ENCODE peak calls at places on chromosomes 4 and X, in six cellular contexts. One of them, this sample, is unnamed.

GRCh38 chr4:175927121-175927520 is 115.1 kb upstream of the GPM6A start:
- DNase-seq in cardiac muscle cell: no peak
- DNase-seq in NCI-H446: no peak
- DNase-seq in epithelial cell of esophagus: peak; percentile 75
- DNase-seq in occipital lobe: no peak
- DNase-seq in cardiac septum: no peak
- DNase-seq in this sample: no peak

GRCh38 chr4:140673729-140674128 is 82.5 kb downstream of the TBC1D9 start:
- DNase-seq in epithelial cell of esophagus: no peak
- DNase-seq in NCI-H446: peak; percentile 2
- DNase-seq in cardiac septum: no peak
- DNase-seq in occipital lobe: no peak
- DNase-seq in cardiac muscle cell: no peak
- DNase-seq in this sample: no peak

GRCh38 chr4:6225469-6225868 is 25.1 kb upstream of the JAKMIP1 start:
- DNase-seq in epithelial cell of esophagus: peak; percentile 10
- DNase-seq in cardiac muscle cell: peak; percentile 32
- DNase-seq in NCI-H446: no peak
- DNase-seq in cardiac septum: peak; percentile 51
- DNase-seq in occipital lobe: no peak
- DNase-seq in this sample: no peak

GRCh38 chrX:154002215-154002719 is 17.4 kb downstream of the IRAK1 start:
- DNase-seq in epithelial cell of esophagus: peak; percentile 60
- DNase-seq in cardiac septum: peak; percentile 87
- DNase-seq in NCI-H446: no peak
- DNase-seq in occipital lobe: peak; percentile 49
- DNase-seq in cardiac muscle cell: peak; percentile 44
- DNase-seq in this sample: peak; percentile 80

GRCh38 chr4:157141976-157142375 is 66.0 kb downstream of the GLRB start:
- DNase-seq in cardiac septum: no peak
- DNase-seq in epithelial cell of esophagus: no peak
- DNase-seq in occipital lobe: no peak
- DNase-seq in cardiac muscle cell: no peak
- DNase-seq in NCI-H446: no peak
- DNase-seq in this sample: no peak

GRCh38 chrX:120281021-120281624 is 30.1 kb downstream of the TMEM255A start:
- DNase-seq in NCI-H446: no peak
- DNase-seq in occipital lobe: no peak
- DNase-seq in epithelial cell of esophagus: no peak
- DNase-seq in cardiac septum: no peak
- DNase-seq in cardiac muscle cell: no peak
- DNase-seq in this sample: no peak

GRCh38 chrX:49972313-49972712 is 49.9 kb downstream of the CLCN5 start:
- DNase-seq in NCI-H446: no peak
- DNase-seq in cardiac muscle cell: peak; percentile 69
- DNase-seq in occipital lobe: no peak
- DNase-seq in epithelial cell of esophagus: no peak
- DNase-seq in cardiac septum: no peak
- DNase-seq in this sample: no peak

GRCh38 chr4:89586864-89587263 is 250.1 kb downstream of the SNCA start:
- DNase-seq in NCI-H446: no peak
- DNase-seq in epithelial cell of esophagus: peak; percentile 36
- DNase-seq in occipital lobe: no peak
- DNase-seq in cardiac muscle cell: peak; percentile 45
- DNase-seq in cardiac septum: no peak
- DNase-seq in this sample: no peak

GRCh38 chrX:54721424-54721823 is 76.6 kb downstream of the ITIH6 start:
- DNase-seq in cardiac muscle cell: no peak
- DNase-seq in occipital lobe: no peak
- DNase-seq in NCI-H446: no peak
- DNase-seq in epithelial cell of esophagus: peak; percentile 77
- DNase-seq in cardiac septum: no peak
- DNase-seq in this sample: no peak

GRCh38 chrX:138745215-138745614 is 33.7 kb upstream of the FGF13 start:
- DNase-seq in cardiac septum: no peak
- DNase-seq in cardiac muscle cell: peak; percentile 58
- DNase-seq in NCI-H446: no peak
- DNase-seq in epithelial cell of esophagus: peak; percentile 55
- DNase-seq in occipital lobe: no peak
- DNase-seq in this sample: no peak

GRCh38 chrX:155874571-155875244 is 6.4 kb upstream of the VAMP7 start:
- DNase-seq in NCI-H446: no peak
- DNase-seq in cardiac septum: no peak
- DNase-seq in occipital lobe: no peak
- DNase-seq in cardiac muscle cell: peak; percentile 32
- DNase-seq in epithelial cell of esophagus: no peak
- DNase-seq in this sample: no peak

GRCh38 chr4:132384709-132385108 is 764.4 kb upstream of the PCDH10 start:
- DNase-seq in epithelial cell of esophagus: peak; percentile 42
- DNase-seq in occipital lobe: no peak
- DNase-seq in cardiac septum: no peak
- DNase-seq in cardiac muscle cell: no peak
- DNase-seq in NCI-H446: no peak
- DNase-seq in this sample: no peak

GRCh38 chrX:79573760-79574159 is 206.6 kb upstream of the ITM2A start:
- DNase-seq in cardiac septum: no peak
- DNase-seq in epithelial cell of esophagus: no peak
- DNase-seq in NCI-H446: no peak
- DNase-seq in cardiac muscle cell: no peak
- DNase-seq in occipital lobe: no peak
- DNase-seq in this sample: no peak

GRCh38 chrX:49172280-49172780 is 632 bp downstream of the PLP2 start:
- DNase-seq in occipital lobe: no peak
- DNase-seq in NCI-H446: peak; percentile 40
- DNase-seq in epithelial cell of esophagus: peak; percentile 81
- DNase-seq in cardiac septum: peak; percentile 91
- DNase-seq in cardiac muscle cell: peak; percentile 35
- DNase-seq in this sample: peak; percentile 92

GRCh38 chrX:150465326-150465725 is 102.2 kb downstream of the MAMLD1 start:
- DNase-seq in cardiac muscle cell: no peak
- DNase-seq in epithelial cell of esophagus: no peak
- DNase-seq in NCI-H446: no peak
- DNase-seq in occipital lobe: no peak
- DNase-seq in cardiac septum: no peak
- DNase-seq in this sample: no peak

GRCh38 chr4:174870311-174870710 is 41.3 kb upstream of the GLRA3 start:
- DNase-seq in cardiac septum: no peak
- DNase-seq in NCI-H446: no peak
- DNase-seq in epithelial cell of esophagus: no peak
- DNase-seq in occipital lobe: no peak
- DNase-seq in cardiac muscle cell: no peak
- DNase-seq in this sample: no peak

GRCh38 chr4:171582961-171583581 is 230.1 kb upstream of the GALNTL6 start:
- DNase-seq in occipital lobe: no peak
- DNase-seq in cardiac muscle cell: no peak
- DNase-seq in cardiac septum: no peak
- DNase-seq in epithelial cell of esophagus: no peak
- DNase-seq in NCI-H446: no peak
- DNase-seq in this sample: no peak

GRCh38 chr4:148557793-148558192 is 115.6 kb upstream of the NR3C2 start:
- DNase-seq in cardiac septum: no peak
- DNase-seq in occipital lobe: no peak
- DNase-seq in epithelial cell of esophagus: no peak
- DNase-seq in cardiac muscle cell: no peak
- DNase-seq in NCI-H446: no peak
- DNase-seq in this sample: no peak

GRCh38 chr4:163196904-163197505 is 30.3 kb upstream of the NAF1 start:
- DNase-seq in NCI-H446: no peak
- DNase-seq in cardiac septum: no peak
- DNase-seq in cardiac muscle cell: no peak
- DNase-seq in epithelial cell of esophagus: no peak
- DNase-seq in occipital lobe: no peak
- DNase-seq in this sample: no peak

GRCh38 chrX:103919336-103919682 is 43.1 kb upstream of the TMSB15B start:
- DNase-seq in cardiac muscle cell: peak; percentile 51
- DNase-seq in cardiac septum: no peak
- DNase-seq in occipital lobe: no peak
- DNase-seq in NCI-H446: no peak
- DNase-seq in epithelial cell of esophagus: peak; percentile 23
- DNase-seq in this sample: no peak

GRCh38 chrX:97616883-97617510 is 733.3 kb downstream of the RPA4 start:
- DNase-seq in occipital lobe: no peak
- DNase-seq in cardiac muscle cell: peak; percentile 63
- DNase-seq in NCI-H446: no peak
- DNase-seq in epithelial cell of esophagus: peak; percentile 87
- DNase-seq in cardiac septum: no peak
- DNase-seq in this sample: no peak

GRCh38 chr4:41683321-41683720 is 65.2 kb downstream of the PHOX2B start:
- DNase-seq in epithelial cell of esophagus: no peak
- DNase-seq in NCI-H446: no peak
- DNase-seq in cardiac muscle cell: no peak
- DNase-seq in cardiac septum: no peak
- DNase-seq in occipital lobe: no peak
- DNase-seq in this sample: no peak

GRCh38 chr4:48445704-48446103 is 37.4 kb upstream of the SLC10A4 start:
- DNase-seq in NCI-H446: no peak
- DNase-seq in cardiac septum: no peak
- DNase-seq in cardiac muscle cell: peak; percentile 35
- DNase-seq in occipital lobe: no peak
- DNase-seq in epithelial cell of esophagus: peak; percentile 22
- DNase-seq in this sample: no peak

GRCh38 chrX:134562002-134562401 is 96.3 kb downstream of the PLAC1 start:
- DNase-seq in cardiac septum: no peak
- DNase-seq in occipital lobe: no peak
- DNase-seq in NCI-H446: no peak
- DNase-seq in cardiac muscle cell: no peak
- DNase-seq in epithelial cell of esophagus: no peak
- DNase-seq in this sample: no peak

GRCh38 chrX:856901-857300 is 226.3 kb downstream of the SHOX start:
- DNase-seq in cardiac septum: no peak
- DNase-seq in occipital lobe: no peak
- DNase-seq in cardiac muscle cell: no peak
- DNase-seq in NCI-H446: no peak
- DNase-seq in epithelial cell of esophagus: no peak
- DNase-seq in this sample: no peak

GRCh38 chr4:8106451-8107025 is 52.1 kb downstream of the ABLIM2 start:
- DNase-seq in occipital lobe: no peak
- DNase-seq in epithelial cell of esophagus: no peak
- DNase-seq in cardiac muscle cell: no peak
- DNase-seq in cardiac septum: no peak
- DNase-seq in NCI-H446: no peak
- DNase-seq in this sample: no peak

GRCh38 chrX:107659768-107660167 is 31.5 kb downstream of the PRPS1 start:
- DNase-seq in epithelial cell of esophagus: peak; percentile 48
- DNase-seq in cardiac septum: no peak
- DNase-seq in occipital lobe: no peak
- DNase-seq in NCI-H446: no peak
- DNase-seq in cardiac muscle cell: peak; percentile 73
- DNase-seq in this sample: no peak

GRCh38 chrX:12610079-12610478 is 181.1 kb upstream of the PRPS2 start:
- DNase-seq in epithelial cell of esophagus: peak; percentile 95
- DNase-seq in occipital lobe: no peak
- DNase-seq in cardiac septum: no peak
- DNase-seq in NCI-H446: no peak
- DNase-seq in cardiac muscle cell: peak; percentile 60
- DNase-seq in this sample: no peak

GRCh38 chr4:53234669-53235068 is 131.2 kb downstream of the SCFD2 start:
- DNase-seq in NCI-H446: no peak
- DNase-seq in cardiac muscle cell: no peak
- DNase-seq in occipital lobe: no peak
- DNase-seq in cardiac septum: no peak
- DNase-seq in epithelial cell of esophagus: peak; percentile 79
- DNase-seq in this sample: no peak

GRCh38 chr4:169428376-169428775 is 157.6 kb upstream of the SH3RF1 start:
- DNase-seq in cardiac muscle cell: peak; percentile 58
- DNase-seq in occipital lobe: no peak
- DNase-seq in NCI-H446: no peak
- DNase-seq in epithelial cell of esophagus: no peak
- DNase-seq in cardiac septum: no peak
- DNase-seq in this sample: no peak

GRCh38 chrX:17836830-17837229 is 24.3 kb downstream of the RAI2 start:
- DNase-seq in occipital lobe: no peak
- DNase-seq in epithelial cell of esophagus: no peak
- DNase-seq in cardiac septum: no peak
- DNase-seq in NCI-H446: no peak
- DNase-seq in cardiac muscle cell: no peak
- DNase-seq in this sample: no peak

GRCh38 chr4:2400841-2401609 is 17.4 kb downstream of the ZFYVE28 start:
- DNase-seq in cardiac septum: no peak
- DNase-seq in occipital lobe: no peak
- DNase-seq in NCI-H446: no peak
- DNase-seq in cardiac muscle cell: no peak
- DNase-seq in epithelial cell of esophagus: no peak
- DNase-seq in this sample: peak; percentile 70

GRCh38 chr4:140183270-140183669 is 29.3 kb upstream of the MAML3 start:
- DNase-seq in NCI-H446: no peak
- DNase-seq in occipital lobe: no peak
- DNase-seq in epithelial cell of esophagus: no peak
- DNase-seq in cardiac muscle cell: no peak
- DNase-seq in cardiac septum: no peak
- DNase-seq in this sample: no peak

GRCh38 chr4:83639849-83640493 is 104.1 kb downstream of the GPAT3 start:
- DNase-seq in cardiac septum: no peak
- DNase-seq in NCI-H446: peak; percentile 58
- DNase-seq in occipital lobe: no peak
- DNase-seq in epithelial cell of esophagus: peak; percentile 81
- DNase-seq in cardiac muscle cell: peak; percentile 88
- DNase-seq in this sample: no peak

This sample was measured in left lung.